ENCODE peak calls at places on chromosomes 6 and 20, in eight cellular contexts. Z is type B pancreatic cell; A is hippocampal formation; T is stimulated activated CD4-positive, alpha-beta T cell treated with anti-CD3 and anti-CD28 coated beads, Interleukin-1b, Interleukin-23, amount 100 ng/mL, for 48 hours; R is activated CD4-positive, CD25-positive, alpha-beta regulatory T cell; Q is T-helper 17 cell; D is IMR-90; G is NCI-H510A. B is an unnamed sample.

GRCh38 chr20:40195742-40196141 is 493.3 kb downstream of the MAFB start:
- DNase-seq in Z (no peak), A (no peak), T (no peak), R (no peak), Q (no peak), D (no peak), G (no peak), B (no peak)

GRCh38 chr6:138038148-138038870 is 68.9 kb downstream of the PERP start:
- DNase-seq in Z (no peak), A (no peak), T (no peak), R (no peak), Q (no peak), D (no peak), G (no peak), B (no peak)

GRCh38 chr6:24481449-24481848 is 7.9 kb downstream of the GPLD1 start:
- DNase-seq in Z (no peak), A (no peak), T (no peak), R (no peak), Q (no peak), D (peak; percentile 32), G (no peak), B (no peak)

GRCh38 chr20:57198359-57199072 is 67.9 kb downstream of the BMP7 start:
- DNase-seq in Z (no peak), A (no peak), T (no peak), R (no peak), Q (no peak), D (no peak), G (no peak), B (no peak)

GRCh38 chr6:108947114-108947854 is 99.1 kb downstream of the ARMC2 start:
- DNase-seq in Z (no peak), A (no peak), T (no peak), R (no peak), Q (no peak), D (peak; percentile 82), G (no peak), B (no peak)

GRCh38 chr20:48015943-48016723 is 230.9 kb upstream of the SULF2 start:
- DNase-seq in Z (no peak), A (no peak), T (no peak), R (no peak), Q (no peak), D (peak; percentile 82), G (no peak), B (no peak)

GRCh38 chr6:27038498-27038897 is 209.0 kb upstream of the PRSS16 start:
- DNase-seq in Z (no peak), A (no peak), T (no peak), R (no peak), Q (no peak), D (no peak), G (no peak), B (no peak)

GRCh38 chr6:117544725-117545124 is 57.6 kb downstream of the GOPC start:
- DNase-seq in Z (no peak), A (no peak), T (no peak), R (no peak), Q (no peak), D (no peak), G (no peak), B (no peak)

GRCh38 chr20:35013421-35014411 is 58.0 kb downstream of the MYH7B start:
- DNase-seq in Z (peak; percentile 64), A (no peak), T (no peak), R (no peak), Q (no peak), D (no peak), G (no peak), B (peak; percentile 65)

GRCh38 chr6:120903836-120904235 is 430.4 kb downstream of the TBC1D32 start:
- DNase-seq in Z (no peak), A (no peak), T (no peak), R (no peak), Q (no peak), D (no peak), G (no peak), B (no peak)

GRCh38 chr20:5088688-5089087 is 31.1 kb downstream of the PCNA start:
- DNase-seq in Z (no peak), A (no peak), T (no peak), R (no peak), Q (no peak), D (no peak), G (no peak), B (no peak)

GRCh38 chr20:38649275-38649891 is 47.8 kb downstream of the ARHGAP40 start:
- DNase-seq in Z (no peak), A (peak; percentile 38), T (no peak), R (no peak), Q (no peak), D (no peak), G (no peak), B (no peak)